ENCODE peak calls at places on chromosomes 4 and X, in eight cellular contexts. U, K, V, S, W, J, D and Z are unnamed samples.

GRCh38 chr4:166432842-166433241 is 559.8 kb downstream of the TLL1 start:
- DNase-seq in U (no peak), K (no peak), V (no peak), S (no peak), W (no peak), J (no peak), D (no peak), Z (no peak)

GRCh38 chr4:3202836-3203820 is 45.8 kb upstream of the MSANTD1 start:
- DNase-seq in U (no peak), K (no peak), V (no peak), S (no peak), W (no peak), J (no peak), D (no peak), Z (no peak)

GRCh38 chr4:139552908-139553307 is 3.1 kb downstream of the SETD7 start:
- DNase-seq in U (no peak), K (no peak), V (no peak), S (no peak), W (no peak), J (no peak), D (no peak), Z (no peak)

GRCh38 chr4:13872145-13872544 is 244.6 kb upstream of the BOD1L1 start:
- DNase-seq in U (peak; percentile 40), K (no peak), V (no peak), S (no peak), W (no peak), J (no peak), D (no peak), Z (peak; percentile 5)

GRCh38 chr4:41024556-41025491 is 189.5 kb downstream of the APBB2 start:
- DNase-seq in U (no peak), K (no peak), V (no peak), S (no peak), W (peak; percentile 4), J (no peak), D (no peak), Z (peak; percentile 24)

GRCh38 chr4:72641611-72642010 is 72.6 kb upstream of the ADAMTS3 start:
- DNase-seq in U (no peak), K (no peak), V (no peak), S (no peak), W (no peak), J (no peak), D (no peak), Z (no peak)

GRCh38 chrX:103092942-103093341 is at the start of gene NXF3:
- DNase-seq in U (no peak), K (no peak), V (no peak), S (no peak), W (no peak), J (no peak), D (no peak), Z (no peak)

GRCh38 chrX:311156-312129 is 7.2 kb downstream of the GTPBP6 start:
- DNase-seq in U (no peak), K (peak; percentile 4), V (no peak), S (no peak), W (no peak), J (peak; percentile 59), D (no peak), Z (no peak)

GRCh38 chrX:110302975-110303374 is 14.9 kb downstream of the AMMECR1 start:
- DNase-seq in U (no peak), K (no peak), V (no peak), S (no peak), W (no peak), J (no peak), D (no peak), Z (no peak)

GRCh38 chr4:152591361-152591760 is 55.5 kb upstream of the FBXW7 start:
- DNase-seq in U (peak; percentile 65), K (peak; percentile 42), V (no peak), S (peak; percentile 48), W (peak; percentile 74), J (peak; percentile 77), D (no peak), Z (no peak)

GRCh38 chr4:168797738-168798375 is 212.2 kb downstream of the CBR4 start:
- DNase-seq in U (no peak), K (no peak), V (no peak), S (no peak), W (no peak), J (no peak), D (no peak), Z (no peak)

GRCh38 chr4:183876268-183876934 is 28.7 kb upstream of the STOX2 start:
- DNase-seq in U (peak; percentile 70), K (peak; percentile 96), V (no peak), S (no peak), W (no peak), J (peak; percentile 88), D (peak; percentile 73), Z (no peak)

GRCh38 chrX:84219551-84219950 is 31.6 kb upstream of the RPS6KA6 start:
- DNase-seq in U (no peak), K (no peak), V (no peak), S (no peak), W (no peak), J (no peak), D (no peak), Z (no peak)

GRCh38 chrX:40154229-40154852 is 56.6 kb upstream of the BCOR start:
- DNase-seq in U (peak; percentile 73), K (peak; percentile 60), V (no peak), S (peak; percentile 25), W (peak; percentile 85), J (no peak), D (no peak), Z (peak; percentile 46)

GRCh38 chr4:24105183-24106039 is 215.6 kb upstream of the PPARGC1A start:
- DNase-seq in U (peak; percentile 28), K (no peak), V (no peak), S (peak; percentile 21), W (no peak), J (no peak), D (no peak), Z (no peak)

GRCh38 chr4:142474398-142475087 is 371.6 kb downstream of the INPP4B start:
- DNase-seq in U (no peak), K (peak; percentile 62), V (no peak), S (no peak), W (no peak), J (no peak), D (no peak), Z (no peak)

GRCh38 chrX:134459683-134460004 is 321 bp upstream of the HPRT1 start:
- DNase-seq in U (no peak), K (no peak), V (no peak), S (no peak), W (no peak), J (no peak), D (no peak), Z (no peak)

GRCh38 chr4:6022607-6023288 is 4.5 kb upstream of the C4orf50 start:
- DNase-seq in U (no peak), K (no peak), V (no peak), S (no peak), W (no peak), J (no peak), D (no peak), Z (no peak)
- H3K27me3 ChIP-seq in U (no peaks in the 10 kb centered on the region), K (no peaks in the 10 kb centered on the region), V (no peaks in the 10 kb centered on the region), S (no peaks in the 10 kb centered on the region), W (no peaks in the 10 kb centered on the region), J (peaks cover 23% of the 10 kb centered on the region), D (no peaks in the 10 kb centered on the region), Z (no peaks in the 10 kb centered on the region)

GRCh38 chr4:175536852-175537453 is 275.1 kb downstream of the GPM6A start:
- DNase-seq in U (peak; percentile 69), K (no peak), V (no peak), S (no peak), W (peak; percentile 62), J (no peak), D (no peak), Z (no peak)
- TF ChIP-seq CTCF in U (peak; percentile 78), K (peak; percentile 43), V (no peak), S (peak; percentile 29), W (peak; percentile 72), J (peak; percentile 52), D (peak; percentile 49), Z (peak; percentile 32)

GRCh38 chr4:155703486-155704227 is 37.0 kb downstream of the GUCY1A1 start:
- DNase-seq in U (no peak), K (no peak), V (no peak), S (no peak), W (no peak), J (no peak), D (no peak), Z (no peak)
- H3K4me1 ChIP-seq in U (peaks cover 5% of the 10 kb centered on the region), K (peaks cover 26% of the 10 kb centered on the region), V (no peaks in the 10 kb centered on the region), S (no peaks in the 10 kb centered on the region), W (peaks cover 5% of the 10 kb centered on the region), J (peaks cover 19% of the 10 kb centered on the region), D (peaks cover 43% of the 10 kb centered on the region), Z (peaks cover 38% of the 10 kb centered on the region)

GRCh38 chrX:68852046-68852445 is 23.2 kb downstream of the EFNB1 start:
- DNase-seq in U (no peak), K (no peak), V (no peak), S (no peak), W (no peak), J (no peak), D (no peak), Z (no peak)

GRCh38 chrX:68851082-68851481 is 22.3 kb downstream of the EFNB1 start:
- DNase-seq in U (no peak), K (no peak), V (no peak), S (no peak), W (no peak), J (no peak), D (no peak), Z (no peak)

GRCh38 chrX:68848189-68848940 is 19.5 kb downstream of the EFNB1 start:
- DNase-seq in U (no peak), K (no peak), V (no peak), S (peak; percentile 56), W (no peak), J (no peak), D (no peak), Z (no peak)

GRCh38 chrX:68853665-68854251 is 24.9 kb downstream of the EFNB1 start:
- DNase-seq in U (no peak), K (no peak), V (no peak), S (no peak), W (no peak), J (no peak), D (no peak), Z (no peak)
- H3K27me3 ChIP-seq in U (no peaks in the 10 kb centered on the region), K (no peaks in the 10 kb centered on the region), V (no peaks in the 10 kb centered on the region), S (no peaks in the 10 kb centered on the region), W (no peaks in the 10 kb centered on the region), J (no peaks in the 10 kb centered on the region), D (no peaks in the 10 kb centered on the region), Z (no peaks in the 10 kb centered on the region)